ENCODE peak calls at places on chromosome 2, in six cellular contexts. Q is WTC11; X is activated T-cell treated with anti-CD3 and anti-CD28 coated beads, Interleukin-2, amount 50 U/mL, for 72 hours; E is AG04449; T is NCI-H1694; O is lung. V is an unnamed sample.

GRCh38 chr2:14560686-14561085 is 71.8 kb upstream of the LRATD1 start:
- DNase-seq in O (no peak), Q (no peak), E (no peak), T (no peak), X (no peak), V (no peak)

GRCh38 chr2:33442528-33443069 is 33.9 kb upstream of the RASGRP3 start:
- DNase-seq in Q (no peak), X (no peak), E (no peak), O (no peak), T (no peak), V (no peak)

GRCh38 chr2:46967990-46968647 is 52.5 kb upstream of the MCFD2 start:
- DNase-seq in X (no peak), Q (no peak), T (no peak), E (no peak), O (peak; percentile 86), V (peak; percentile 97)

GRCh38 chr2:71410716-71411115 is 42.6 kb upstream of the DYSF start:
- DNase-seq in X (no peak), E (no peak), Q (no peak), T (no peak), O (no peak), V (no peak)

GRCh38 chr2:201882353-201883095 is 76.2 kb downstream of the CDK15 start:
- DNase-seq in Q (peak; percentile 29), O (no peak), T (peak; percentile 27), X (no peak), E (no peak), V (peak; percentile 91)

GRCh38 chr2:39567507-39567906 is 98.2 kb upstream of the TMEM178A start:
- DNase-seq in E (no peak), O (no peak), Q (no peak), T (no peak), X (no peak), V (peak; percentile 67)

GRCh38 chr2:12716250-12717190 is at the start of gene TRIB2:
- DNase-seq in T (peak; percentile 80), E (no peak), X (peak; percentile 87), O (peak; percentile 85), Q (peak; percentile 78), V (peak; percentile 96)

GRCh38 chr2:72276876-72277275 is 129.2 kb upstream of the CYP26B1 start:
- DNase-seq in Q (no peak), X (no peak), O (no peak), E (no peak), T (no peak), V (no peak)

GRCh38 chr2:241184901-241185300 is 3.6 kb upstream of the ANO7 start:
- DNase-seq in X (no peak), T (no peak), E (no peak), O (no peak), Q (no peak), V (no peak)

GRCh38 chr2:237158194-237158593 is 72.5 kb downstream of the COPS8 start:
- DNase-seq in Q (no peak), X (no peak), E (no peak), O (no peak), T (no peak), V (no peak)

GRCh38 chr2:136281281-136282117 is 163.6 kb upstream of the CXCR4 start:
- DNase-seq in O (no peak), Q (no peak), E (no peak), T (no peak), X (peak; percentile 65), V (no peak)

GRCh38 chr2:129092871-129093385 is 774.3 kb upstream of the HS6ST1 start:
- DNase-seq in E (no peak), X (no peak), T (peak; percentile 39), O (no peak), Q (no peak), V (no peak)

GRCh38 chr2:62465039-62465740 is 40.8 kb downstream of the TMEM17 start:
- DNase-seq in Q (no peak), X (no peak), T (no peak), O (no peak), E (no peak), V (no peak)

V was measured in RPMI7951.